ENCODE peak calls at places on chromosomes 1 and 21, in nine cellular contexts. P is transverse colon, R is body of pancreas, T is lower leg skin, Z is breast epithelium, V is ovary, G is upper lobe of left lung, C is heart left ventricle, X is A549. N is an unnamed sample.

GRCh38 chr1:101081496-101082282 is 56.1 kb upstream of the DPH5 start:
- DNase-seq in P (no peak), R (no peak), T (no peak), Z (no peak), V (no peak), G (no peak), C (no peak), X (no peak), N (no peak)

GRCh38 chr21:29604096-29604495 is 305.4 kb downstream of the BACH1 start:
- DNase-seq in P (no peak), R (no peak), T (no peak), Z (no peak), V (no peak), G (no peak), C (no peak), X (no peak), N (no peak)

GRCh38 chr1:175478203-175478602 is 265.2 kb downstream of the TNR start:
- DNase-seq in P (no peak), R (no peak), T (no peak), Z (no peak), V (no peak), G (no peak), C (no peak), X (no peak), N (no peak)

GRCh38 chr1:235980976-235981375 is 83.9 kb downstream of the NID1 start:
- DNase-seq in P (no peak), R (no peak), T (no peak), Z (no peak), V (no peak), G (no peak), C (no peak), X (no peak), N (no peak)

GRCh38 chr1:93576346-93576745 is 105.3 kb downstream of the BCAR3 start:
- DNase-seq in P (no peak), R (no peak), T (no peak), Z (peak; percentile 15), V (no peak), G (no peak), C (no peak), X (no peak), N (no peak)

GRCh38 chr1:103496014-103496635 is 29.4 kb upstream of the RNPC3 start:
- DNase-seq in P (no peak), R (no peak), T (no peak), Z (no peak), V (no peak), G (no peak), C (no peak), X (no peak), N (no peak)

GRCh38 chr1:211788626-211789025 is 41.9 kb downstream of the LPGAT1 start:
- DNase-seq in P (no peak), R (no peak), T (no peak), Z (no peak), V (no peak), G (no peak), C (no peak), X (no peak), N (no peak)

GRCh38 chr1:224615861-224616760 is at the start of gene CNIH3:
- DNase-seq in P (no peak), R (peak; percentile 87), T (no peak), Z (no peak), V (no peak), G (no peak), C (no peak), X (peak; percentile 56), N (no peak)

GRCh38 chr1:43067233-43067745 is 104.8 kb downstream of the EBNA1BP2 start:
- DNase-seq in P (no peak), R (no peak), T (no peak), Z (no peak), V (no peak), G (no peak), C (no peak), X (no peak), N (no peak)

GRCh38 chr1:41046347-41046775 is 24.8 kb upstream of the SLFNL1 start:
- DNase-seq in P (peak; percentile 55), R (peak; percentile 24), T (peak; percentile 27), Z (peak; percentile 55), V (no peak), G (peak; percentile 83), C (no peak), X (no peak), N (no peak)

GRCh38 chr21:21897275-21897883 is 899.2 kb downstream of the NCAM2 start:
- DNase-seq in P (no peak), R (peak; percentile 40), T (no peak), Z (no peak), V (no peak), G (no peak), C (no peak), X (no peak), N (no peak)

GRCh38 chr1:117001254-117001927 is at the start of gene CD101:
- DNase-seq in P (no peak), R (no peak), T (no peak), Z (no peak), V (no peak), G (no peak), C (no peak), X (no peak), N (no peak)

GRCh38 chr1:90198616-90199015 is 203.7 kb downstream of the ZNF326 start:
- DNase-seq in P (no peak), R (no peak), T (no peak), Z (no peak), V (no peak), G (no peak), C (no peak), X (no peak), N (no peak)

GRCh38 chr21:44815852-44816628 is 1.8 kb downstream of the SUMO3 start:
- DNase-seq in P (no peak), R (no peak), T (no peak), Z (no peak), V (peak; percentile 53), G (no peak), C (no peak), X (no peak), N (no peak)

GRCh38 chr1:44670751-44671640 is 3.3 kb downstream of the TMEM53 start:
- DNase-seq in P (no peak), R (peak; percentile 4), T (no peak), Z (no peak), V (no peak), G (no peak), C (no peak), X (no peak), N (no peak)

GRCh38 chr1:241611063-241611462 is 29.1 kb downstream of the CHML start:
- DNase-seq in P (no peak), R (no peak), T (no peak), Z (no peak), V (no peak), G (peak; percentile 29), C (no peak), X (peak; percentile 90), N (no peak)

GRCh38 chr1:235006132-235006721 is 122.4 kb downstream of the TOMM20 start:
- DNase-seq in P (no peak), R (no peak), T (no peak), Z (no peak), V (no peak), G (no peak), C (no peak), X (no peak), N (no peak)

GRCh38 chr1:46638921-46639320 is 22.3 kb upstream of the MOB3C start:
- DNase-seq in P (no peak), R (no peak), T (no peak), Z (no peak), V (no peak), G (no peak), C (no peak), X (no peak), N (no peak)

GRCh38 chr1:156146006-156146748 is 7.2 kb upstream of the SEMA4A start:
- DNase-seq in P (peak; percentile 55), R (peak; percentile 80), T (peak; percentile 67), Z (peak; percentile 88), V (peak; percentile 74), G (peak; percentile 77), C (peak; percentile 88), X (peak; percentile 85), N (peak; percentile 38)

GRCh38 chr1:183896466-183897026 is 91.6 kb downstream of the RGL1 start:
- DNase-seq in P (no peak), R (no peak), T (no peak), Z (no peak), V (no peak), G (no peak), C (no peak), X (no peak), N (no peak)
- H3K4me3 ChIP-seq in P (no peak overlapping the region), R (no peak overlapping the region), T (no peak overlapping the region), Z (no peak overlapping the region), V (no peak overlapping the region), G (no peak overlapping the region), C (no peak overlapping the region), X (no peak overlapping the region), N (no peak overlapping the region)

GRCh38 chr1:154219511-154219910 is 1.2 kb upstream of the UBAP2L start:
- DNase-seq in P (peak; percentile 11), R (no peak), T (peak; percentile 26), Z (no peak), V (no peak), G (peak; percentile 41), C (no peak), X (no peak), N (peak; percentile 14)

GRCh38 chr1:154222518-154222917 is 1.8 kb downstream of the UBAP2L start:
- DNase-seq in P (no peak), R (no peak), T (no peak), Z (no peak), V (no peak), G (no peak), C (no peak), X (no peak), N (no peak)

GRCh38 chr1:154220071-154220969 is at the start of gene UBAP2L:
- DNase-seq in P (peak; percentile 99), R (peak; percentile 99), T (peak; percentile 99), Z (peak; percentile 99), V (peak; percentile 100), G (peak; percentile 99), C (peak; percentile 100), X (peak; percentile 100), N (peak; percentile 97)

GRCh38 chr1:154221815-154222081 is 993 bp downstream of the UBAP2L start:
- DNase-seq in P (no peak), R (no peak), T (no peak), Z (no peak), V (no peak), G (no peak), C (no peak), X (peak; percentile 56), N (no peak)

GRCh38 chr1:154220970-154221814 is 437 bp downstream of the UBAP2L start:
- DNase-seq in P (peak; percentile 60), R (peak; percentile 69), T (peak; percentile 44), Z (peak; percentile 55), V (peak; percentile 79), G (peak; percentile 50), C (peak; percentile 62), X (peak; percentile 59), N (peak; percentile 34)
- TF ChIP-seq POLR2A in P (no peak), R (no peak), T (no peak), Z (no peak), V (peak; percentile 34), G (no peak), C (no peak), X (peak; percentile 18), N (no peak)

GRCh38 chr1:15155760-15156743 is 2.5 kb downstream of the TMEM51 start:
- DNase-seq in P (no peak), R (peak; percentile 73), T (no peak), Z (no peak), V (peak; percentile 54), G (no peak), C (no peak), X (no peak), N (no peak)
- H3K4me3 ChIP-seq in P (no peak overlapping the region), R (no peak overlapping the region), T (no peak overlapping the region), Z (no peak overlapping the region), V (no peak overlapping the region), G (peak overlapping the region; percentile 28), C (no peak overlapping the region), X (peak overlapping the region; percentile 8), N (no peak overlapping the region)

GRCh38 chr1:67723620-67724019 is 38.6 kb downstream of the GADD45A start:
- DNase-seq in P (no peak), R (no peak), T (no peak), Z (no peak), V (no peak), G (no peak), C (no peak), X (no peak), N (no peak)
- TF ChIP-seq POLR2A in P (no peak), R (no peak), T (no peak), Z (no peak), V (no peak), G (no peak), C (no peak), X (no peak), N (no peak)

N was measured in tibial nerve.